ENCODE peak calls at places on chromosomes 6 and 20, in five cellular contexts. One of them, this sample, is unnamed.
A peak's percentile ranks its signal among the peaks of the same experiment; 100 is the strongest.

GRCh38 chr20:667351-668034 is 8.1 kb downstream of the SCRT2 start:
- DNase-seq in non-pigmented ciliary epithelial cell: no peak
- DNase-seq in NCI-H1092: no peak
- DNase-seq in A673: peak; percentile 53
- DNase-seq in mucosa of gallbladder: peak; percentile 49
- DNase-seq in this sample: peak; percentile 60

GRCh38 chr6:33418690-33419291 is 884 bp upstream of the CUTA start:
- DNase-seq in A673: no peak
- DNase-seq in non-pigmented ciliary epithelial cell: no peak
- DNase-seq in mucosa of gallbladder: no peak
- DNase-seq in NCI-H1092: no peak
- DNase-seq in this sample: no peak

GRCh38 chr6:112502348-112503130 is 155.4 kb downstream of the RFPL4B start:
- DNase-seq in non-pigmented ciliary epithelial cell: no peak
- DNase-seq in mucosa of gallbladder: no peak
- DNase-seq in A673: peak; percentile 40
- DNase-seq in NCI-H1092: no peak
- DNase-seq in this sample: no peak

GRCh38 chr6:42078391-42078790 is 28.1 kb downstream of the TAF8 start:
- DNase-seq in mucosa of gallbladder: no peak
- DNase-seq in A673: no peak
- DNase-seq in non-pigmented ciliary epithelial cell: no peak
- DNase-seq in NCI-H1092: no peak
- DNase-seq in this sample: no peak

GRCh38 chr6:68252632-68253031 is 382.4 kb upstream of the ADGRB3 start:
- DNase-seq in NCI-H1092: no peak
- DNase-seq in non-pigmented ciliary epithelial cell: no peak
- DNase-seq in mucosa of gallbladder: no peak
- DNase-seq in A673: no peak
- DNase-seq in this sample: no peak

GRCh38 chr6:11241793-11242201 is 9.3 kb upstream of the NEDD9 start:
- DNase-seq in non-pigmented ciliary epithelial cell: no peak
- DNase-seq in mucosa of gallbladder: peak; percentile 76
- DNase-seq in NCI-H1092: no peak
- DNase-seq in A673: no peak
- DNase-seq in this sample: peak; percentile 79

GRCh38 chr6:66390393-66390792 is 683.4 kb upstream of the EYS start:
- DNase-seq in mucosa of gallbladder: no peak
- DNase-seq in NCI-H1092: no peak
- DNase-seq in A673: no peak
- DNase-seq in non-pigmented ciliary epithelial cell: no peak
- DNase-seq in this sample: no peak

GRCh38 chr6:57434944-57435343 is 117.5 kb downstream of the PRIM2 start:
- DNase-seq in A673: no peak
- DNase-seq in mucosa of gallbladder: no peak
- DNase-seq in non-pigmented ciliary epithelial cell: no peak
- DNase-seq in NCI-H1092: no peak
- DNase-seq in this sample: no peak

GRCh38 chr20:35333606-35334005 is 41.4 kb upstream of the FAM83C start:
- DNase-seq in NCI-H1092: no peak
- DNase-seq in A673: no peak
- DNase-seq in mucosa of gallbladder: no peak
- DNase-seq in non-pigmented ciliary epithelial cell: no peak
- DNase-seq in this sample: no peak

GRCh38 chr6:101391772-101392560 is 1.5 kb upstream of the GRIK2 start:
- DNase-seq in mucosa of gallbladder: no peak
- DNase-seq in non-pigmented ciliary epithelial cell: no peak
- DNase-seq in A673: no peak
- DNase-seq in NCI-H1092: peak; percentile 29
- DNase-seq in this sample: no peak